ENCODE peak calls at places on chromosomes 12 and 14, in six cellular contexts. G, F, J, X, E and M are unnamed samples.

GRCh38 chr12:48557919-48558318 is 11.9 kb downstream of the LALBA start:
- DNase-seq in G (no peak), F (no peak), J (no peak), X (no peak), E (no peak), M (no peak)

GRCh38 chr12:29396774-29397173 is 15.8 kb upstream of the ERGIC2 start:
- DNase-seq in G (peak), F (no peak), J (peak), X (no peak), E (peak), M (peak)

GRCh38 chr12:62210422-62210821 is 49.8 kb upstream of the USP15 start:
- DNase-seq in G (no peak), F (peak), J (peak), X (peak), E (peak), M (peak)

GRCh38 chr12:113214938-113215400 is 6.3 kb upstream of the TPCN1 start:
- DNase-seq in G (peak), F (peak), J (peak), X (no peak), E (peak), M (peak)

GRCh38 chr12:77999074-77999715 is 168.5 kb downstream of the NAV3 start:
- DNase-seq in G (no peak), F (no peak), J (no peak), X (no peak), E (no peak), M (no peak)

GRCh38 chr12:3355378-3355900 is 135.6 kb upstream of the PRMT8 start:
- DNase-seq in G (no peak), F (no peak), J (no peak), X (peak), E (no peak), M (no peak)

GRCh38 chr14:100434033-100434601 is 111.0 kb downstream of the SLC25A47 start:
- DNase-seq in G (no peak), F (no peak), J (no peak), X (no peak), E (no peak), M (no peak)

GRCh38 chr12:80241576-80242273 is 142.4 kb downstream of the OTOGL start:
- DNase-seq in G (peak), F (no peak), J (peak), X (no peak), E (peak), M (peak)

GRCh38 chr12:531951-532585 is 72.3 kb downstream of the B4GALNT3 start:
- DNase-seq in G (peak), F (no peak), J (no peak), X (no peak), E (no peak), M (no peak)

GRCh38 chr12:125254856-125255255 is 189.6 kb downstream of the AACS start:
- DNase-seq in G (no peak), F (no peak), J (no peak), X (no peak), E (no peak), M (no peak)

GRCh38 chr14:92930737-92931602 is 8.0 kb downstream of the CHGA start:
- DNase-seq in G (peak), F (peak), J (no peak), X (no peak), E (peak), M (peak)

GRCh38 chr14:106872619-106873446 is 1346.5 kb downstream of the TMEM121 start:
- DNase-seq in G (peak), F (no peak), J (no peak), X (peak), E (peak), M (no peak)

GRCh38 chr12:100584261-100584660 is 10.8 kb downstream of the GAS2L3 start:
- DNase-seq in G (no peak), F (no peak), J (no peak), X (no peak), E (no peak), M (no peak)

GRCh38 chr12:55817352-55818139 is at the start of the genes ORMDL2 and SARNP:
- DNase-seq in G (peak), F (peak), J (peak), X (peak), E (peak), M (peak)

GRCh38 chr12:30828686-30829085 is 73.9 kb upstream of the CAPRIN2 start:
- DNase-seq in G (no peak), F (no peak), J (no peak), X (no peak), E (no peak), M (no peak)

GRCh38 chr12:101696477-101697196 is 803 bp upstream of the CHPT1 start:
- DNase-seq in G (no peak), F (no peak), J (no peak), X (no peak), E (peak), M (peak)

GRCh38 chr12:41045509-41045908 is 142.6 kb upstream of the PDZRN4 start:
- DNase-seq in G (no peak), F (no peak), J (no peak), X (no peak), E (no peak), M (no peak)

GRCh38 chr14:92408186-92408585 is 85.2 kb downstream of the SLC24A4 start:
- DNase-seq in G (peak), F (no peak), J (peak), X (no peak), E (peak), M (peak)

GRCh38 chr12:26460361-26460760 is 265.0 kb downstream of the SSPN start:
- DNase-seq in G (no peak), F (no peak), J (no peak), X (no peak), E (no peak), M (no peak)

GRCh38 chr12:88494520-88494919 is 85.8 kb downstream of the KITLG start:
- DNase-seq in G (no peak), F (no peak), J (no peak), X (no peak), E (no peak), M (no peak)

GRCh38 chr12:130557876-130558770 is 158.0 kb downstream of the RIMBP2 start:
- DNase-seq in G (no peak), F (no peak), J (no peak), X (no peak), E (no peak), M (no peak)

GRCh38 chr14:56870336-56870735 is 60.1 kb upstream of the OTX2 start:
- DNase-seq in G (no peak), F (no peak), J (no peak), X (no peak), E (no peak), M (no peak)

GRCh38 chr12:9378430-9378835 is 170.2 kb upstream of the PZP start:
- DNase-seq in G (no peak), F (no peak), J (no peak), X (peak), E (no peak), M (no peak)

GRCh38 chr12:27530157-27530922 is 6.3 kb downstream of the PPFIBP1 start:
- DNase-seq in G (no peak), F (no peak), J (peak), X (peak), E (no peak), M (no peak)

GRCh38 chr14:61090432-61091216 is 109.6 kb downstream of the SLC38A6 start:
- DNase-seq in G (no peak), F (no peak), J (peak), X (no peak), E (peak), M (no peak)

GRCh38 chr12:49524660-49525324 is 14.0 kb upstream of the KCNH3 start:
- DNase-seq in G (no peak), F (no peak), J (no peak), X (no peak), E (no peak), M (peak)

GRCh38 chr14:30608533-30609006 is 13.5 kb upstream of the SCFD1 start:
- DNase-seq in G (peak), F (no peak), J (peak), X (peak), E (peak), M (peak)

GRCh38 chr14:30607156-30607780 is 14.9 kb upstream of the SCFD1 start:
- DNase-seq in G (no peak), F (no peak), J (peak), X (no peak), E (peak), M (no peak)

GRCh38 chr14:30614155-30614554 is 8.0 kb upstream of the SCFD1 start:
- DNase-seq in G (no peak), F (no peak), J (no peak), X (no peak), E (no peak), M (no peak)

GRCh38 chr14:30610719-30611388 is 11.3 kb upstream of the SCFD1 start:
- DNase-seq in G (peak), F (no peak), J (peak), X (peak), E (peak), M (peak)
- TF ChIP-seq CTCF in G (no peak), F (peak), J (peak), X (peak), E (peak), M (peak)

DNA sequence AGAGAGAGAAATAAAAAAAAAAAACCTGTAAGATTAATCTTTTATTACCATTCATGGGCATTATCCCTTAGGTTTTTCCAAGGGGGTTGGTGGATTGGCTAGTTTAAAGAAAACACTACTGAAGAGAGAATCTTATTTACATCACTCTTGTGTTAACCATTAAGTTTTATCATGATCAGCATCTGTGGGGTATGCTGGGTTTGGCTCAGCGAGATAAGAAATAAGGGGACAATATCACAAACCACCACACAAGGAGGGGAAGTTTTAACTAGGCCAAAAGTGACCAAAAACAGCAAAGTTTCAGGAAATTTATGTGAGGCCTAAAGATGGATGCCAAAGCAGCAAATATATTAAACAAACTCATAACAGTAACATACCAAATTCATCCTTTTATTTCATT is 548.6 kb downstream of the SLC16A7 start:
- DNase-seq in G (no peak), F (no peak), J (no peak), X (no peak), E (no peak), M (no peak)
- H3K4me3 ChIP-seq in G (no peak), F (no peak), J (no peak), X (no peak), E (no peak), M (no peak)

GRCh38 chr12:13079440-13079906 is 24.0 kb downstream of the GSG1 start:
- DNase-seq in G (no peak), F (no peak), J (no peak), X (no peak), E (no peak), M (no peak)
- TF ChIP-seq CTCF in G (no peak), F (no peak), J (no peak), X (no peak), E (no peak), M (no peak)

DNA sequence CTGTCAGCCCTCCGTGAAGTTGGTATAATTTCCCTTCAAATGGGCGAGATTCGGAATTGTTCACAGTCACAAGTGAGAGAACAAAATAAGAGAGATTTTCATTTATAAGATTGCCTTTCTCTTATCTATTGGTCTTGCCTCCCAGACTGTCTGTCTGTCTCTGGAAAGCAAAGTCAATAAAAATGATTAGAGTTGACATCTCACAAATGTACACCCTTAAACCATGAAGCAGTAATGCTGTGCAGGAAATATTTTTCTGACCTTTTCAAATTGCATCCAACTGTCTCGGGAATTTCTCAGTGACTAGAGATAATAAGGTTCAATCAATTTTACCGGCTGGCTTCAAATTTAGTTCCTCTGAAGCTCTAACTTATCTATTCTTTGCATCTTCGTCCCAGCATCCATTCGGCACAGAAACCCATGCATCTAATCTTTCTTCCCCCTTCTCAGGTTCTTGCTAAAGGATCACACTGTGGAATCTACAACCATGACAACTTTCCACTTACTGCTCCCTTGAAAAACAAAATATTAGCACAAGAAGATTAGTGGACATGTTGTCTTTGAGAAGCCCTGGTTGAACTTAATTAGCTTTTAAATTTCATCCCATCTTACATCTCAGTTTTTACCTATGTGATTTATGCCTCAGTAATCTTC is 93.1 kb downstream of the RMST start:
- DNase-seq in G (no peak), F (no peak), J (no peak), X (no peak), E (no peak), M (no peak)
- H3K4me3 ChIP-seq in G (no peak), F (no peak), J (no peak), X (no peak), E (no peak), M (no peak)

GRCh38 chr14:21748869-21749303 is 75.3 kb upstream of the OR4E1 start:
- DNase-seq in G (peak), F (no peak), J (peak), X (peak), E (peak), M (peak)
- TF ChIP-seq CTCF in G (peak), F (peak), J (peak), X (peak), E (peak), M (peak)

DNA sequence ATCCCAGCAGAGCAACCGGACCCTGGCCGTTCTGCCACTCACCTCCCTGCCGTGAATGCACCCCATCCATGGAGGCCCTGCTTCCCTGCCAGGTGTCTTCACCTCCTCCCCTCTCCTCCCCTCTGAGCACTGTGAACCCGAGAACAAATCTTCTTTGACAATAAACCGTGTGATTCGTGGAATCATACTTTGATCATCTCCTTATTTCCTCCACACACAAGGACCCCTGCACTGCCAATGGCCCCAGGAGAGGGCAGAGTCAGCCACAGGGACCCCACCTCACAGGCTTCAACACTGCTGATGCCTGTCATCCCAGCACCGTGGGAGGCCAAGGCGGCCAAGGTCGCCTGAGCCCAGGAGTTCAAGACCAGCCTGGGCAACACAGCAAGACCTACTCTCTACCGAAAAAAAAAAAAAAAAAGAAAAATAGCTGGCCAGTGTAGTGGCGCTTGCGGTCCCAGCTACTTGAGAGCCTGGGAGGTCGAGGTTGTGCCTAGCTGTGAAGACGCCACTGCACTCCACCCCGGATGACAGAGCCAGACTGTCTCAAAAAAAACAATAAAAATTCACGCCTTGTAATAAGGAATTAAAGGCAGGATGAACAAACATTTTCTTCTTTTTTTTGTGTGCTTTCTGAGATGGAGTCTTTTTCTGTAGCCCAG is 1.1 kb downstream of the XRCC3 start:
- DNase-seq in G (no peak), F (no peak), J (no peak), X (no peak), E (no peak), M (no peak)
- H3K4me3 ChIP-seq in G (peak), F (peak), J (no peak), X (peak), E (peak), M (peak)

GRCh38 chr14:94682736-94683135 is 70.5 kb downstream of the SERPINA3 start:
- DNase-seq in G (peak), F (no peak), J (no peak), X (no peak), E (no peak), M (no peak)

GRCh38 chr14:94682061-94682516 is 69.9 kb downstream of the SERPINA3 start:
- DNase-seq in G (no peak), F (no peak), J (no peak), X (no peak), E (no peak), M (no peak)

GRCh38 chr14:94679941-94680340 is 67.8 kb downstream of the SERPINA3 start:
- DNase-seq in G (no peak), F (no peak), J (no peak), X (no peak), E (no peak), M (no peak)

GRCh38 chr14:94680498-94681288 is 68.5 kb downstream of the SERPINA3 start:
- DNase-seq in G (no peak), F (no peak), J (no peak), X (no peak), E (no peak), M (no peak)

GRCh38 chr14:94681300-94682060 is 69.3 kb downstream of the SERPINA3 start:
- DNase-seq in G (peak), F (no peak), J (peak), X (peak), E (peak), M (peak)
- TF ChIP-seq CTCF in G (peak), F (peak), J (peak), X (peak), E (peak), M (peak)

GRCh38 chr12:17588968-17589367 is 501.0 kb downstream of the RERGL start:
- DNase-seq in G (peak), F (no peak), J (no peak), X (peak), E (no peak), M (no peak)

GRCh38 chr12:17592472-17592871 is 497.5 kb downstream of the RERGL start:
- DNase-seq in G (no peak), F (no peak), J (no peak), X (peak), E (no peak), M (no peak)

GRCh38 chr12:17591113-17591512 is 498.9 kb downstream of the RERGL start:
- DNase-seq in G (no peak), F (no peak), J (no peak), X (peak), E (no peak), M (no peak)

GRCh38 chr12:17593715-17594406 is 496.1 kb downstream of the RERGL start:
- DNase-seq in G (no peak), F (no peak), J (no peak), X (no peak), E (no peak), M (no peak)
- H3K4me3 ChIP-seq in G (no peak), F (no peak), J (no peak), X (no peak), E (no peak), M (no peak)

GRCh38 chr12:46131729-46132128 is 137.1 kb downstream of the SLC38A1 start:
- DNase-seq in G (no peak), F (no peak), J (no peak), X (peak), E (peak), M (peak)
- TF ChIP-seq CTCF in G (peak), F (no peak), J (peak), X (peak), E (peak), M (peak)